ENCODE peak calls at places on chromosomes 2 and 18, in six cellular contexts. One of them, this sample, is unnamed.

GRCh38 chr2:71528221-71528620 is 74.9 kb downstream of the DYSF start:
- DNase-seq in substantia nigra: no peak
- DNase-seq in mesenchymal stem cell: no peak
- DNase-seq in HCT116: no peak
- DNase-seq in osteoblast: no peak
- DNase-seq in PC-3: no peak
- DNase-seq in this sample: no peak

GRCh38 chr18:79479761-79480161 is 84.0 kb downstream of the NFATC1 start:
- DNase-seq in substantia nigra: no peak
- DNase-seq in mesenchymal stem cell: no peak
- DNase-seq in HCT116: no peak
- DNase-seq in osteoblast: peak; percentile 75
- DNase-seq in PC-3: no peak
- DNase-seq in this sample: no peak

GRCh38 chr2:233351423-233351822 is 2.9 kb upstream of the DGKD start:
- DNase-seq in substantia nigra: no peak
- DNase-seq in mesenchymal stem cell: peak; percentile 37
- DNase-seq in HCT116: peak; percentile 18
- DNase-seq in osteoblast: no peak
- DNase-seq in PC-3: peak; percentile 39
- DNase-seq in this sample: peak; percentile 14

GRCh38 chr2:181130686-181131085 is 150.3 kb downstream of the UBE2E3 start:
- DNase-seq in substantia nigra: no peak
- DNase-seq in mesenchymal stem cell: no peak
- DNase-seq in HCT116: no peak
- DNase-seq in osteoblast: no peak
- DNase-seq in PC-3: no peak
- DNase-seq in this sample: no peak

GRCh38 chr18:78406743-78407455 is 572.7 kb upstream of the SALL3 start:
- DNase-seq in substantia nigra: no peak
- DNase-seq in mesenchymal stem cell: no peak
- DNase-seq in HCT116: no peak
- DNase-seq in osteoblast: no peak
- DNase-seq in PC-3: no peak
- DNase-seq in this sample: no peak

GRCh38 chr2:197158591-197159550 is 151.7 kb downstream of the ANKRD44 start:
- DNase-seq in substantia nigra: no peak
- DNase-seq in mesenchymal stem cell: peak; percentile 59
- DNase-seq in HCT116: no peak
- DNase-seq in osteoblast: no peak
- DNase-seq in PC-3: peak; percentile 55
- DNase-seq in this sample: peak; percentile 37

GRCh38 chr2:218024336-218024735 is 21.5 kb upstream of the TNS1 start:
- DNase-seq in substantia nigra: no peak
- DNase-seq in mesenchymal stem cell: no peak
- DNase-seq in HCT116: no peak
- DNase-seq in osteoblast: peak; percentile 81
- DNase-seq in PC-3: no peak
- DNase-seq in this sample: no peak

GRCh38 chr2:120589782-120590608 is 145.7 kb upstream of the GLI2 start:
- DNase-seq in substantia nigra: no peak
- DNase-seq in mesenchymal stem cell: no peak
- DNase-seq in HCT116: no peak
- DNase-seq in osteoblast: peak; percentile 98
- DNase-seq in PC-3: peak; percentile 74
- DNase-seq in this sample: peak; percentile 94

GRCh38 chr2:38957972-38958371 is 68.3 kb downstream of the ARHGEF33 start:
- DNase-seq in substantia nigra: no peak
- DNase-seq in mesenchymal stem cell: no peak
- DNase-seq in HCT116: no peak
- DNase-seq in osteoblast: no peak
- DNase-seq in PC-3: no peak
- DNase-seq in this sample: no peak

GRCh38 chr2:183604065-183604464 is 479.8 kb downstream of the NUP35 start:
- DNase-seq in substantia nigra: no peak
- DNase-seq in mesenchymal stem cell: no peak
- DNase-seq in HCT116: no peak
- DNase-seq in osteoblast: no peak
- DNase-seq in PC-3: no peak
- DNase-seq in this sample: no peak

GRCh38 chr18:56035546-56035945 is 447.6 kb upstream of the TCF4 start:
- DNase-seq in substantia nigra: no peak
- DNase-seq in mesenchymal stem cell: no peak
- DNase-seq in HCT116: no peak
- DNase-seq in osteoblast: no peak
- DNase-seq in PC-3: no peak
- DNase-seq in this sample: no peak

GRCh38 chr2:169478339-169478738 is 955 bp upstream of the BBS5 start:
- DNase-seq in substantia nigra: no peak
- DNase-seq in mesenchymal stem cell: no peak
- DNase-seq in HCT116: no peak
- DNase-seq in osteoblast: no peak
- DNase-seq in PC-3: peak; percentile 47
- DNase-seq in this sample: no peak

GRCh38 chr2:78540255-78540654 is 485.2 kb upstream of the REG3G start:
- DNase-seq in substantia nigra: no peak
- DNase-seq in mesenchymal stem cell: no peak
- DNase-seq in HCT116: no peak
- DNase-seq in osteoblast: no peak
- DNase-seq in PC-3: no peak
- DNase-seq in this sample: no peak

GRCh38 chr2:173866858-173867620 is 98.1 kb downstream of the SP3 start:
- DNase-seq in substantia nigra: no peak
- DNase-seq in mesenchymal stem cell: no peak
- DNase-seq in HCT116: no peak
- DNase-seq in osteoblast: no peak
- DNase-seq in PC-3: no peak
- DNase-seq in this sample: no peak

GRCh38 chr2:45711224-45711623 is 59.7 kb downstream of the PRKCE start:
- DNase-seq in substantia nigra: no peak
- DNase-seq in mesenchymal stem cell: no peak
- DNase-seq in HCT116: no peak
- DNase-seq in osteoblast: no peak
- DNase-seq in PC-3: no peak
- DNase-seq in this sample: no peak

GRCh38 chr2:226794751-226795171 is 4.9 kb downstream of the IRS1 start:
- DNase-seq in substantia nigra: no peak
- DNase-seq in mesenchymal stem cell: peak; percentile 69
- DNase-seq in HCT116: no peak
- DNase-seq in osteoblast: peak; percentile 92
- DNase-seq in PC-3: peak; percentile 55
- DNase-seq in this sample: peak; percentile 57

GRCh38 chr2:38997784-38998183 is 108.1 kb downstream of the ARHGEF33 start:
- DNase-seq in substantia nigra: no peak
- DNase-seq in mesenchymal stem cell: peak; percentile 93
- DNase-seq in HCT116: no peak
- DNase-seq in osteoblast: peak; percentile 92
- DNase-seq in PC-3: peak; percentile 91
- DNase-seq in this sample: peak; percentile 89

GRCh38 chr18:48228301-48228715 is 180.9 kb downstream of the ZBTB7C start:
- DNase-seq in substantia nigra: no peak
- DNase-seq in mesenchymal stem cell: no peak
- DNase-seq in HCT116: no peak
- DNase-seq in osteoblast: no peak
- DNase-seq in PC-3: peak; percentile 39
- DNase-seq in this sample: no peak

GRCh38 chr2:96885432-96886137 is 15.7 kb upstream of the SEMA4C start:
- DNase-seq in substantia nigra: no peak
- DNase-seq in mesenchymal stem cell: no peak
- DNase-seq in HCT116: no peak
- DNase-seq in osteoblast: no peak
- DNase-seq in PC-3: no peak
- DNase-seq in this sample: no peak

GRCh38 chr18:21408681-21409080 is 166.6 kb downstream of the GREB1L start:
- DNase-seq in substantia nigra: no peak
- DNase-seq in mesenchymal stem cell: no peak
- DNase-seq in HCT116: no peak
- DNase-seq in osteoblast: no peak
- DNase-seq in PC-3: no peak
- DNase-seq in this sample: no peak
- H3K27ac ChIP-seq in substantia nigra: no peak overlapping the region
- H3K27ac ChIP-seq in mesenchymal stem cell: no peak overlapping the region
- H3K27ac ChIP-seq in HCT116: no peak overlapping the region
- H3K27ac ChIP-seq in osteoblast: no peak overlapping the region
- H3K27ac ChIP-seq in PC-3: no peak overlapping the region
- H3K27ac ChIP-seq in this sample: no peak overlapping the region

DNA sequence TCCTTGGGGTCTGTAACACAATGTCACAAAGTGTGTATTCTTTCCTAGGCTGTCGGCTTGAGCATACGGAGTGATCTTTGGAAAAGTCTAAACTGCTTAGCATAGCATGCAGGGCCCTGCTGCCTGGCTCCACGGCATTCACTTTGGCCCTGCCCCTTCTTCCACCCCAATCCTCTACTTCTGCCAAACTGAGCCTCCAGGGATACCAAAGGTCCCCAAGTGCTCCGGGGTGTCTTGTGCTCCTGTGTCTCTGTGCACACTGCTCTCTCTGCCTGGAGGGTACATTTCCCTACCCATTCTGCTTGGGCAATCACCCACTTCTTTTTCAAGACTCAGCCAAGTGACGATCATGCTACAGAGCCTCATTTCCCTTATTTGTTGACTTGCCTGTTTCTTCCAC is 196.1 kb downstream of the LTBP1 start:
- DNase-seq in substantia nigra: peak; percentile 25
- DNase-seq in mesenchymal stem cell: no peak
- DNase-seq in HCT116: no peak
- DNase-seq in osteoblast: no peak
- DNase-seq in PC-3: no peak
- DNase-seq in this sample: no peak
- H3K27ac ChIP-seq in substantia nigra: no peak overlapping the region
- H3K27ac ChIP-seq in mesenchymal stem cell: no peak overlapping the region
- H3K27ac ChIP-seq in HCT116: no peak overlapping the region
- H3K27ac ChIP-seq in osteoblast: no peak overlapping the region
- H3K27ac ChIP-seq in PC-3: no peak overlapping the region
- H3K27ac ChIP-seq in this sample: no peak overlapping the region

GRCh38 chr2:85875613-85876012 is 13.2 kb downstream of the ST3GAL5 start:
- DNase-seq in substantia nigra: no peak
- DNase-seq in mesenchymal stem cell: no peak
- DNase-seq in HCT116: no peak
- DNase-seq in osteoblast: no peak
- DNase-seq in PC-3: no peak
- DNase-seq in this sample: no peak
- H3K27ac ChIP-seq in substantia nigra: peak overlapping the region; percentile 10
- H3K27ac ChIP-seq in mesenchymal stem cell: no peak overlapping the region
- H3K27ac ChIP-seq in HCT116: no peak overlapping the region
- H3K27ac ChIP-seq in osteoblast: no peak overlapping the region
- H3K27ac ChIP-seq in PC-3: no peak overlapping the region
- H3K27ac ChIP-seq in this sample: no peak overlapping the region

DNA sequence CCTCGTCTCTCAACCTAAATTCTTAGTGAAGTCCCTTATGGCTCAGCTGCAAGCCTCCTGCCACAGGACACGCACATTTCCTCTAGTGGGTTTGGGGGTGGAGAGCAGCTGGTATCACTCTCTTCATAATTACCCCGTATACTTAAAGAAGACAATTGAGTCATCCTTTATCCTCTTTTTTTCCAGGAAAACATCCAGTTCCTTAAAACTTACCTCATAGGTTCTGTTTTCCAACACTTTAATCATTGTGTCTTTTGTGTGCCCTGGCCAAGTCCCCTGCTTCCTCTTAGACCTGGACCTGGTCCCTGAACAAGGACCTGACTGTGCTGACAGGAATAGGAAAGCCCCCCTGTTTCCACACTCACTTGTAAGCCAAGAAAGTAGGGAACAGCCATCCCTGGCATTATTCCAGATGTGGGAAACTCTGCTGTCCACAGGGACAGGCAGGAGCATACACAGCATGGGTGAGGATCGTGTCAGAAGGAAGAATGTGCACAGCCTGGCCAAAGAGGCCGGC is 42.3 kb upstream of the MYO1B start:
- DNase-seq in substantia nigra: no peak
- DNase-seq in mesenchymal stem cell: peak; percentile 89
- DNase-seq in HCT116: no peak
- DNase-seq in osteoblast: peak; percentile 53
- DNase-seq in PC-3: no peak
- DNase-seq in this sample: no peak
- H3K27ac ChIP-seq in substantia nigra: no peak overlapping the region
- H3K27ac ChIP-seq in mesenchymal stem cell: peak overlapping the region; percentile 9
- H3K27ac ChIP-seq in HCT116: no peak overlapping the region
- H3K27ac ChIP-seq in osteoblast: peak overlapping the region; percentile 89
- H3K27ac ChIP-seq in PC-3: no peak overlapping the region
- H3K27ac ChIP-seq in this sample: peak overlapping the region; percentile 86

DNA sequence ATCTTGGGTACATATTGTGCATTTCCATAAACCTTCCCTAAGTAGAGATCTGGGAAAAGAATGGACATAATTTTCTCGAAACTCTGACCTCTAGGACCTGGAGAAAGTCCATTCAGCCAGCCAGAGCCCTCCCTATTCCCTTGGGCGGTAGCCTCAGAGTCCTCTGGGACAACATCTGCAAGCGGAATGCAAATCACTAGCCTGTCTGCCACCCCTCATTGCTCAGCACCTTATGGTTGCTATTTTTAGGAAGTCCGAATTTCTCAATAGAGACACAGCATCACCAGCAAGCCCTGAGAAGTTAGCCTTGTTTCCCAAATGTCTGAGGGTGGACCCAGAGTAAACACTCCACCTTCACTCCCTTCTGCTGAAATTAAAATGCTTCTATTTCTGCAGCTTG is 17.6 kb upstream of the CD28 start:
- DNase-seq in substantia nigra: no peak
- DNase-seq in mesenchymal stem cell: peak; percentile 68
- DNase-seq in HCT116: no peak
- DNase-seq in osteoblast: peak; percentile 21
- DNase-seq in PC-3: no peak
- DNase-seq in this sample: peak; percentile 71
- H3K27ac ChIP-seq in substantia nigra: no peak overlapping the region
- H3K27ac ChIP-seq in mesenchymal stem cell: no peak overlapping the region
- H3K27ac ChIP-seq in HCT116: no peak overlapping the region
- H3K27ac ChIP-seq in osteoblast: peak overlapping the region; percentile 66
- H3K27ac ChIP-seq in PC-3: no peak overlapping the region
- H3K27ac ChIP-seq in this sample: no peak overlapping the region

DNA sequence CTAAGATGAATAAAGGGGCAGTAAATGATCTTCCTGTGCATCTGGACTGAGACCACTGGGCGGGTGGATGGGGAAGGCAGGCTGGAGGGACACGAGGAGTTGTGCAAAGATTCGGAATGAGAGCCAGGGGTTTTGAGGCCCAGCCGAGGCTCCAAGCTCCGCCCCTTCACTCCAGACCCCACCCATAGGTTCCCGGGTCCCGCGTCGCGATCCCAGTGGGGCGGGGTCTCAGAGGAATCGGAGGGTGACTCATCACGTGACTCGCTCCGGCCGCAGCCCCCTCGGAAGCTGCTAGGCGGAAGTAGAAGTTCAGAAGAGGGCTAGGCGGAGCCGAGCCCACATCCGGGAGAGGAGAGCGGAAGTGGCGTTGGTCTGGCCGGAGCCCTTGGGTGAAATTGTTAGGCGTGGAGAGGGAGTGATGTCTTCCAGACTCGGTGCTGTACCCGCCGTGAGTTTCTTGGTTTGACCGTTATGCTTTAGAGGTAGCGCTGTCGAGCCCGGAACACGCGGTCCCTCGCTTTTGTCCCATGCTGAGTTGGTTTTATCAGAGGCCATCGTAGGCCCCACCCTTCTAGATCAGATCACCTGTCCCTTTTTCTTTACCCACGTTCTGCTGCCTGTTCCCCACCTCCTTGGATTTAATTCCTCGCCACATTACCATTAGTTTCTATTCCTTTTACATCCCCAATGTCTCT is at the start of gene ZNF512:
- DNase-seq in substantia nigra: peak; percentile 80
- DNase-seq in mesenchymal stem cell: peak; percentile 93
- DNase-seq in HCT116: peak; percentile 89
- DNase-seq in osteoblast: peak; percentile 93
- DNase-seq in PC-3: no peak
- DNase-seq in this sample: peak; percentile 81
- H3K27ac ChIP-seq in substantia nigra: peak within 1 kb of the TSS; percentile 54
- H3K27ac ChIP-seq in mesenchymal stem cell: peak within 1 kb of the TSS; percentile 60
- H3K27ac ChIP-seq in HCT116: peak within 1 kb of the TSS; percentile 58
- H3K27ac ChIP-seq in osteoblast: peak within 1 kb of the TSS; percentile 66
- H3K27ac ChIP-seq in PC-3: no peak within 1 kb of the TSS
- H3K27ac ChIP-seq in this sample: peak within 1 kb of the TSS; percentile 40

GRCh38 chr2:36394804-36395203 is 39.2 kb downstream of the CRIM1 start:
- DNase-seq in substantia nigra: no peak
- DNase-seq in mesenchymal stem cell: no peak
- DNase-seq in HCT116: no peak
- DNase-seq in osteoblast: no peak
- DNase-seq in PC-3: no peak
- DNase-seq in this sample: no peak
- H3K27ac ChIP-seq in substantia nigra: no peak overlapping the region
- H3K27ac ChIP-seq in mesenchymal stem cell: no peak overlapping the region
- H3K27ac ChIP-seq in HCT116: no peak overlapping the region
- H3K27ac ChIP-seq in osteoblast: peak overlapping the region; percentile 62
- H3K27ac ChIP-seq in PC-3: peak overlapping the region; percentile 96
- H3K27ac ChIP-seq in this sample: peak overlapping the region; percentile 31

This sample was measured in brain microvascular endothelial cell.